ENCODE peak calls at places on chromosomes 1 and 21, in five cellular contexts. X, Q, J, P and O are unnamed samples.

GRCh38 chr1:202501281-202501680 is 152.8 kb downstream of the PPP1R12B start:
- DNase-seq in X (no peak), Q (peak; percentile 67), J (peak; percentile 68), P (peak; percentile 31), O (peak; percentile 43)

GRCh38 chr1:164991763-164992162 is 364.8 kb downstream of the LMX1A start:
- DNase-seq in X (no peak), Q (no peak), J (no peak), P (no peak), O (no peak)

GRCh38 chr1:22168412-22168973 is 25.6 kb upstream of the WNT4 start:
- DNase-seq in X (no peak), Q (no peak), J (no peak), P (no peak), O (no peak)

GRCh38 chr1:157136133-157136532 is 2.1 kb downstream of the ETV3 start:
- DNase-seq in X (no peak), Q (no peak), J (no peak), P (no peak), O (no peak)

GRCh38 chr1:215583185-215583692 is 16.1 kb downstream of the KCTD3 start:
- DNase-seq in X (no peak), Q (no peak), J (no peak), P (peak; percentile 40), O (peak; percentile 23)

GRCh38 chr1:65208577-65208976 is 60.6 kb downstream of the AK4 start:
- DNase-seq in X (no peak), Q (no peak), J (no peak), P (no peak), O (no peak)

GRCh38 chr1:246724725-246725095 is 501 bp downstream of the SCCPDH start:
- DNase-seq in X (peak; percentile 47), Q (peak; percentile 62), J (peak; percentile 45), P (peak; percentile 48), O (peak; percentile 64)

GRCh38 chr21:31929548-31929947 is 56.7 kb downstream of the HUNK start:
- DNase-seq in X (no peak), Q (no peak), J (no peak), P (no peak), O (no peak)

GRCh38 chr1:196896355-196896754 is 8.5 kb downstream of the CFHR4 start:
- DNase-seq in X (no peak), Q (peak; percentile 15), J (no peak), P (no peak), O (no peak)

GRCh38 chr1:211324992-211325775 is 1.4 kb upstream of the TRAF5 start:
- DNase-seq in X (no peak), Q (no peak), J (no peak), P (no peak), O (no peak)

GRCh38 chr1:212901290-212901689 is 43.2 kb downstream of the FLVCR1 start:
- DNase-seq in X (no peak), Q (no peak), J (no peak), P (no peak), O (no peak)

GRCh38 chr1:212899845-212900244 is 41.8 kb downstream of the FLVCR1 start:
- DNase-seq in X (no peak), Q (no peak), J (no peak), P (no peak), O (no peak)

GRCh38 chr1:212903664-212904063 is 45.6 kb downstream of the FLVCR1 start:
- DNase-seq in X (no peak), Q (no peak), J (no peak), P (no peak), O (no peak)

DNA sequence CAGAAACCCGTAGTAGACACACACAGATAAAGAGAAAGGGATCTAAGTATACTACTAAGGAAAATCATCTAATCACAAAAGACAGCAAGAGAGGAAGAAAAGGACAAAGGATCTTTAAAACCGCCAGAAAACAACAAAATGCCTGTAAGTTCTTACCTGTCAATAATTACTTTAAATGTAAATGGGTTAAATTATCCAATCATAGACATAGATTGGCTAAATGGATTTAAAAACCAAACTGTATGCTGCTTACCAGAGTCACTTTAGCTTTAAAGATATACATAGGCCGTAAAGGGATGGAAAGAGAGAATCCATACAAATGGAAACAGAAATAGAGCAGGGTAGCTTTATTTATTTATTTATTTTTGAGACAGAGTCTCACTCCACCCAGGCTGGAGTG is 44.0 kb downstream of the FLVCR1 start:
- DNase-seq in X (no peak), Q (no peak), J (no peak), P (no peak), O (no peak)
- H3K4me3 ChIP-seq in X (no peak overlapping the region), Q (no peak overlapping the region), J (no peak overlapping the region), P (no peak overlapping the region), O (no peak overlapping the region)

DNA sequence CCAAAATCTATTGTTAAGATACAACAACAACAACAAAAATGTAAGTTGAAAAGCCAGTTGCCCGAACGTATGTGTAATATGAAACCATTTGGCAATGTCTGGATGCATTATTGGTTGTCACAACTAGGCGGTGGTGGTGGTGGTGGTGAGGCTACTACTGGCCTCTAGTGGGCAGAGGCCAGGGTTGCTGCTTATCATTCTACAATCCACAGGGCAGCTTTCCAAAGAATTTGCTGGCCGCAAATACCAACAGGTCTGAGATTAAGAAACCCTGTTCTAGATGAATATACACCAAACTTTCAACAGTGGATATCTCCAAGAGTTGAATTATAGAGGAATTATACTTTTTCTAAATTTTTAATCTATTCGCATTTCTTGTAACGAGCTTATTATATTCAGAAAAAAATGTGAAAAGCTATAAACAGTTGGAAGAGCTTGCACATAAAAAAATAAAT is 26.8 kb upstream of the ZNF697 start:
- DNase-seq in X (peak; percentile 52), Q (peak; percentile 91), J (peak; percentile 81), P (peak; percentile 80), O (peak; percentile 22)
- TF ChIP-seq CTCF in X (no peak), Q (no peak), J (peak; percentile 84), P (peak; percentile 69), O (no peak)

GRCh38 chr1:92192246-92192645 is 25.5 kb upstream of the C1orf146 start:
- DNase-seq in X (no peak), Q (no peak), J (no peak), P (no peak), O (no peak)

GRCh38 chr1:92186081-92186480 is 31.6 kb upstream of the C1orf146 start:
- DNase-seq in X (no peak), Q (peak; percentile 65), J (no peak), P (peak; percentile 63), O (peak; percentile 65)

GRCh38 chr1:92188436-92189255 is 29.1 kb upstream of the C1orf146 start:
- DNase-seq in X (no peak), Q (no peak), J (no peak), P (no peak), O (no peak)

GRCh38 chr1:92194516-92194915 is 23.2 kb upstream of the C1orf146 start:
- DNase-seq in X (no peak), Q (no peak), J (no peak), P (no peak), O (no peak)

GRCh38 chr1:92191726-92192125 is 26.0 kb upstream of the C1orf146 start:
- DNase-seq in X (no peak), Q (no peak), J (no peak), P (no peak), O (no peak)
- H3K4me3 ChIP-seq in X (no peak overlapping the region), Q (no peak overlapping the region), J (no peak overlapping the region), P (no peak overlapping the region), O (no peak overlapping the region)

DNA sequence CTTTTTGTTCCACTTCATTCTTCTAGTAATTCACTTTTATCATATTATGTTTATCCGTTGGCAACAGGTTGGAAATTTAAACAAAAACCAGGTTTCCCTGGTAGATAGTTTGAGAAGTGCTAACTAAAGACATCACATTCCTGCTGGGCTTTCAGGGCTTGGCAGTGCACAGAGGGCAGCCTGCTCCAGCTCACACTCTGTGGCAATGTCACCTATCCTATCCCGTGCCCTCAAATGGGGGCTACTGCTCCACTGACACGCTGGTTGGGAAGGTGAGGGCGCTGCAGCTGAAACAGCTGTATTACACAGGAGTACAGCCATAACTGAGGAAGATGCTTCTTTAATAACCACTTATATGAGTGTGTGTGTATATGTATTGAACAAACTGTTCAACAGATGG is 49.7 kb downstream of the RCAN1 start:
- DNase-seq in X (peak; percentile 9), Q (no peak), J (no peak), P (no peak), O (no peak)
- TF ChIP-seq CTCF in X (no peak), Q (no peak), J (no peak), P (no peak), O (no peak)

DNA sequence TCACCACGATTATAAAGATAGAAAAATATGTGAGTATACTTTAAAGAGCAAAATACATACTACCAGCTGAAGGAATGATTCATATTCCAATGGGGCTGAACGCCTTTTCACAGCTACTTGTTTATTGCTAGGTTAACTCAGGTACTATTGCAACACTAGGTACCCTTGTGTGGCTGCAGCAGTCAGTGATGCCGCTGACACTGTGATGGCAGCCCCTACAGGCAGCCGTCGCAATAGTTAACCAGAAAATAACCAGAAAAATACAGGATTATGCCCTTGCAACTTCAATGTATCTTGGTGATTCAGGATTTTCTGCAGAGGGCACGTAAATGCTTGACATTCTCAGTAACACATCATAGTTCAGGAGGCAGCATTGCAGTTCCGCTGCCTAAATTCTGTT is 1.6 kb upstream of the MARK1 start:
- DNase-seq in X (no peak), Q (peak; percentile 22), J (no peak), P (no peak), O (no peak)
- H3K4me3 ChIP-seq in X (no peak overlapping the region), Q (no peak overlapping the region), J (no peak overlapping the region), P (no peak overlapping the region), O (no peak overlapping the region)

DNA sequence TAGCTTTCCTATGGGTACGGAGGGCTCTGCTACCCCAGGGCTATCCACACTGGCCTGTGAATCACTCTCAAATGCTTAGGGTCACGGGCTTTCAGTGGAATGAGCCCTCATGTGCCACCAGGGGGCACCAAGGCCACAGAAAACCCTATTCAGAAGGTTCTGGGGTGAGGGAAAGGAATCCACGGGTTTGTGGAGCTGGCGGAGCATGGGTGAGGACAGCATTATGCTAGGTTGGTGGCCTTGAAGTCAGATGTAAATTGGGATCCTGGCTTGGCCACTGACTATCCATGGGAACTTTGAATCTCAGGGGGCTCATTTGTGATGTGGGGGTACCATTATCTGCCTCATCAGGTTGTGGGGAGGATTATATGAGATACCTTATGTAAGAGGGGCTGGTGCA is 5.1 kb upstream of the LAMTOR5 start:
- DNase-seq in X (peak; percentile 68), Q (peak; percentile 89), J (peak; percentile 81), P (peak; percentile 40), O (peak; percentile 43)
- TF ChIP-seq CTCF in X (peak; percentile 60), Q (peak; percentile 82), J (peak; percentile 82), P (peak; percentile 73), O (peak; percentile 70)

GRCh38 chr1:181189691-181190361 is 101.3 kb downstream of the IER5 start:
- DNase-seq in X (peak; percentile 47), Q (peak; percentile 82), J (peak; percentile 65), P (peak; percentile 18), O (peak; percentile 46)

GRCh38 chr1:181190362-181191035 is 102.0 kb downstream of the IER5 start:
- DNase-seq in X (no peak), Q (no peak), J (no peak), P (no peak), O (no peak)

GRCh38 chr1:181191494-181192040 is 103.1 kb downstream of the IER5 start:
- DNase-seq in X (no peak), Q (no peak), J (no peak), P (no peak), O (no peak)

GRCh38 chr1:181187596-181188126 is 99.2 kb downstream of the IER5 start:
- DNase-seq in X (no peak), Q (no peak), J (no peak), P (no peak), O (no peak)

DNA sequence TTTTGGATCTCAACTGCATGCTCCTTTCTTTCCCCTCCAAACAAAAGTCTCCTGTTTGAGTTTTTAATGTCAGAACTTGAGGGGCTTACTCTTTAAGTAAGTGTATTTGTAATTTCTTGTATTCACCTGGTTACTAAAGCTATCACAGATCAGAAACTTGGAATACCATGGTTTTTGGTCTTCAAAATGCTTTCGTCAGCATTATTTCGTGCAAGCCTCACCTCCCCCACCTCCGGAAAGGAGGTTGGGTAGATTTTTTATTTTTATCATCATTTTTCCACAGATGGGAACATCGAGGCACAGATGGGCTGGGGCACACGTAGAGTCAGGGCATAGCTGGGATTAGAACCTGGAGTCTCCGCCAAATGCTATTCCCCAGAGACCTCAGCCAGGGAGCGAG is 100.7 kb downstream of the IER5 start:
- DNase-seq in X (no peak), Q (no peak), J (no peak), P (no peak), O (no peak)
- H3K4me3 ChIP-seq in X (no peak overlapping the region), Q (no peak overlapping the region), J (no peak overlapping the region), P (no peak overlapping the region), O (no peak overlapping the region)